ENCODE peak calls at places on chromosomes 5 and 9, in ten cellular contexts. X is choroid plexus epithelial cell; N is activated T-helper 1 cell treated with anti-CD3 and anti-CD28 coated beads, Interleukin-12 subunit alpha, Interleukin-12 subunit beta, Interleukin-2, Interleukin-4 antibody, amounts not matched to agents 30 ng/mL and 10 ng/mL and 1 ng/mL, durations not matched to agents 14 hours and 24 hours and 36 hours; Z is WTC11; M is stimulated activated CD8-positive, alpha-beta memory T cell treated with anti-CD3 and anti-CD28 coated beads, Interleukin-12 subunit alpha, Interleukin-12 subunit beta, amount 100 ng/mL, for 4 hours; D is NCI-H1092 treated with DMSO at 0.1 percent for 48 hours; P is activated CD8-positive, alpha-beta memory T cell treated with anti-CD3 and anti-CD28 coated beads for 24 hours; C is stimulated activated CD4-positive, alpha-beta T cell treated with anti-CD3 and anti-CD28 coated beads, Interleukin-1b, Interleukin-23, amount 100 ng/mL, for 48 hours; W is neuronal stem cell; S is SHP77. L is an unnamed sample.

GRCh38 chr5:16464664-16465543 is 696 bp downstream of the ZNF622 start:
- DNase-seq in X (peak; percentile 36), N (no peak), Z (no peak), M (no peak), D (no peak), P (no peak), C (no peak), W (no peak), S (no peak), L (no peak)

GRCh38 chr5:66788556-66788955 is 192.4 kb downstream of the MAST4 start:
- DNase-seq in X (no peak), N (no peak), Z (no peak), M (no peak), D (no peak), P (no peak), C (no peak), W (no peak), S (no peak), L (peak; percentile 88)

GRCh38 chr5:116583823-116584222 is 9.2 kb upstream of the SEMA6A start:
- DNase-seq in X (no peak), N (no peak), Z (no peak), M (no peak), D (no peak), P (no peak), C (no peak), W (no peak), S (no peak), L (no peak)

GRCh38 chr9:86487222-86487841 is 133.1 kb upstream of the TUT7 start:
- DNase-seq in X (peak; percentile 83), N (no peak), Z (no peak), M (no peak), D (peak; percentile 53), P (no peak), C (no peak), W (peak; percentile 47), S (no peak), L (no peak)

GRCh38 chr5:84384604-84385575 is at the start of gene EDIL3:
- DNase-seq in X (peak; percentile 69), N (no peak), Z (peak; percentile 77), M (no peak), D (no peak), P (no peak), C (no peak), W (peak; percentile 59), S (peak; percentile 17), L (no peak)

GRCh38 chr5:54460181-54460919 is 4.9 kb downstream of the HSPB3 start:
- DNase-seq in X (peak; percentile 30), N (no peak), Z (no peak), M (no peak), D (no peak), P (no peak), C (no peak), W (no peak), S (no peak), L (no peak)

GRCh38 chr5:6029811-6030271 is 348.5 kb downstream of the MED10 start:
- DNase-seq in X (no peak), N (no peak), Z (no peak), M (no peak), D (no peak), P (no peak), C (no peak), W (no peak), S (no peak), L (no peak)

GRCh38 chr9:130932220-130933069 is 6.6 kb downstream of the FIBCD1 start:
- DNase-seq in X (no peak), N (no peak), Z (peak; percentile 35), M (no peak), D (no peak), P (no peak), C (no peak), W (no peak), S (no peak), L (no peak)

GRCh38 chr5:83955916-83956315 is 235.3 kb upstream of the HAPLN1 start:
- DNase-seq in X (peak; percentile 75), N (no peak), Z (no peak), M (no peak), D (no peak), P (no peak), C (no peak), W (no peak), S (no peak), L (no peak)

GRCh38 chr5:180873628-180874520 is 12.8 kb upstream of the ZFP62 start:
- DNase-seq in X (peak; percentile 39), N (no peak), Z (no peak), M (no peak), D (no peak), P (no peak), C (peak; percentile 5), W (no peak), S (peak; percentile 10), L (peak; percentile 83)

GRCh38 chr5:140113180-140113698 is 670 bp upstream of the PURA start:
- DNase-seq in X (no peak), N (no peak), Z (peak; percentile 73), M (no peak), D (no peak), P (peak; percentile 65), C (peak; percentile 24), W (no peak), S (no peak), L (no peak)

GRCh38 chr9:98287383-98287782 is 31.9 kb upstream of the TBC1D2 start:
- DNase-seq in X (no peak), N (no peak), Z (peak; percentile 64), M (no peak), D (no peak), P (no peak), C (no peak), W (no peak), S (no peak), L (no peak)

GRCh38 chr9:93119953-93120845 is 13.9 kb downstream of the NINJ1 start:
- DNase-seq in X (peak; percentile 98), N (no peak), Z (peak; percentile 42), M (peak; percentile 28), D (no peak), P (peak; percentile 72), C (no peak), W (no peak), S (peak; percentile 82), L (peak; percentile 97)

GRCh38 chr9:115301581-115301980 is 183.6 kb upstream of the TNC start:
- DNase-seq in X (no peak), N (no peak), Z (no peak), M (no peak), D (no peak), P (no peak), C (no peak), W (no peak), S (no peak), L (no peak)

GRCh38 chr5:52776116-52776515 is 11.6 kb upstream of the ITGA1 start:
- DNase-seq in X (no peak), N (peak; percentile 39), Z (no peak), M (peak; percentile 22), D (no peak), P (no peak), C (no peak), W (no peak), S (no peak), L (no peak)

GRCh38 chr5:139638736-139639618 is 9.2 kb upstream of the CXXC5 start:
- DNase-seq in X (no peak), N (no peak), Z (no peak), M (no peak), D (peak; percentile 42), P (peak; percentile 53), C (no peak), W (no peak), S (no peak), L (peak; percentile 89)

GRCh38 chr5:14261856-14262611 is 118.9 kb downstream of the TRIO start:
- DNase-seq in X (no peak), N (no peak), Z (no peak), M (no peak), D (no peak), P (no peak), C (no peak), W (no peak), S (no peak), L (no peak)

GRCh38 chr9:36091028-36091953 is 45.2 kb upstream of the GLIPR2 start:
- DNase-seq in X (peak; percentile 82), N (no peak), Z (no peak), M (no peak), D (no peak), P (no peak), C (no peak), W (no peak), S (no peak), L (no peak)

GRCh38 chr9:133375116-133375723 is 640 bp downstream of the SURF4 start:
- DNase-seq in X (peak; percentile 51), N (no peak), Z (peak; percentile 35), M (no peak), D (peak; percentile 10), P (peak; percentile 72), C (no peak), W (peak; percentile 23), S (no peak), L (no peak)

GRCh38 chr9:20732118-20732517 is 48.1 kb downstream of the FOCAD start:
- DNase-seq in X (peak; percentile 76), N (no peak), Z (no peak), M (no peak), D (no peak), P (no peak), C (no peak), W (no peak), S (no peak), L (no peak)

GRCh38 chr9:32523910-32524309 is 2.1 kb downstream of the RIGI start:
- DNase-seq in X (no peak), N (no peak), Z (no peak), M (no peak), D (no peak), P (no peak), C (no peak), W (no peak), S (no peak), L (no peak)

GRCh38 chr9:3842839-3843238 is 317.0 kb upstream of the RFX3 start:
- DNase-seq in X (peak; percentile 43), N (no peak), Z (no peak), M (no peak), D (no peak), P (no peak), C (no peak), W (no peak), S (no peak), L (no peak)

GRCh38 chr5:125891326-125891725 is 531.9 kb upstream of the GRAMD2B start:
- DNase-seq in X (peak; percentile 21), N (no peak), Z (no peak), M (no peak), D (no peak), P (no peak), C (no peak), W (no peak), S (no peak), L (no peak)

GRCh38 chr9:130149654-130150286 is 22.4 kb upstream of the NCS1 start:
- DNase-seq in X (no peak), N (no peak), Z (no peak), M (no peak), D (no peak), P (no peak), C (no peak), W (no peak), S (no peak), L (no peak)

GRCh38 chr9:75108571-75108970 is 20.3 kb downstream of the OSTF1 start:
- DNase-seq in X (peak; percentile 72), N (no peak), Z (no peak), M (no peak), D (no peak), P (no peak), C (no peak), W (no peak), S (no peak), L (no peak)

GRCh38 chr5:133643365-133643764 is 31.0 kb upstream of the FSTL4 start:
- DNase-seq in X (no peak), N (no peak), Z (no peak), M (no peak), D (no peak), P (no peak), C (no peak), W (no peak), S (no peak), L (peak; percentile 60)

GRCh38 chr5:125411163-125412050 is 665.0 kb upstream of the ZNF608 start:
- DNase-seq in X (peak; percentile 67), N (no peak), Z (no peak), M (no peak), D (peak; percentile 57), P (no peak), C (no peak), W (no peak), S (no peak), L (no peak)

GRCh38 chr5:90941002-90941720 is 382.6 kb downstream of the ADGRV1 start:
- DNase-seq in X (no peak), N (no peak), Z (no peak), M (no peak), D (peak; percentile 61), P (no peak), C (no peak), W (no peak), S (no peak), L (no peak)